ENCODE peak calls at places on chromosomes 6 and 20, in eight cellular contexts. I, L, U, G, F, R, S and A are unnamed samples.

GRCh38 chr6:57283096-57283495 is 34.3 kb upstream of the PRIM2 start:
- DNase-seq in I (peak; percentile 38), L (no peak), U (no peak), G (no peak), F (no peak), R (no peak), S (no peak), A (no peak)

GRCh38 chr6:3427740-3428085 is 29.1 kb downstream of the SLC22A23 start:
- DNase-seq in I (peak; percentile 65), L (peak; percentile 31), U (no peak), G (no peak), F (no peak), R (no peak), S (no peak), A (no peak)

GRCh38 chr6:37078814-37079213 is 73.4 kb downstream of the FGD2 start:
- DNase-seq in I (no peak), L (no peak), U (no peak), G (no peak), F (no peak), R (no peak), S (no peak), A (no peak)

GRCh38 chr20:38635721-38636285 is 34.2 kb downstream of the ARHGAP40 start:
- DNase-seq in I (peak; percentile 16), L (no peak), U (no peak), G (peak; percentile 31), F (no peak), R (no peak), S (no peak), A (no peak)

GRCh38 chr6:105433723-105434122 is 30.8 kb upstream of the PREP start:
- DNase-seq in I (no peak), L (no peak), U (no peak), G (no peak), F (no peak), R (no peak), S (no peak), A (no peak)

GRCh38 chr20:50270569-50270968 is 79.9 kb downstream of the CEBPB start:
- DNase-seq in I (no peak), L (no peak), U (no peak), G (no peak), F (no peak), R (no peak), S (no peak), A (no peak)

GRCh38 chr20:15609956-15610355 is 963.3 kb downstream of the KIF16B start:
- DNase-seq in I (no peak), L (no peak), U (no peak), G (no peak), F (no peak), R (no peak), S (no peak), A (no peak)

GRCh38 chr6:28643017-28643740 is 117.5 kb downstream of the GPX5 start:
- DNase-seq in I (peak; percentile 67), L (no peak), U (peak; percentile 57), G (no peak), F (no peak), R (peak; percentile 76), S (peak; percentile 43), A (no peak)

GRCh38 chr6:55594442-55594841 is 15.4 kb upstream of the HMGCLL1 start:
- DNase-seq in I (no peak), L (no peak), U (no peak), G (no peak), F (no peak), R (no peak), S (no peak), A (no peak)

GRCh38 chr6:143449731-143450452 is 603 bp downstream of the ADAT2 start:
- DNase-seq in I (peak; percentile 38), L (peak; percentile 17), U (peak; percentile 50), G (peak; percentile 51), F (no peak), R (peak; percentile 68), S (peak; percentile 28), A (peak; percentile 9)

GRCh38 chr6:4008324-4009047 is 70.5 kb downstream of the FAM217A start:
- DNase-seq in I (peak; percentile 95), L (peak; percentile 60), U (no peak), G (peak; percentile 66), F (no peak), R (no peak), S (no peak), A (peak; percentile 39)

GRCh38 chr6:149499066-149499465 is 14.3 kb upstream of the ZC3H12D start:
- DNase-seq in I (peak; percentile 57), L (no peak), U (no peak), G (no peak), F (peak; percentile 65), R (no peak), S (no peak), A (peak; percentile 75)